ENCODE peak calls at places on chromosomes 4 and X, in four cellular contexts. Y is heart right ventricle, R is choroid plexus epithelial cell, G is pancreas. Q is an unnamed sample.

GRCh38 chr4:94530073-94530472 is 78.3 kb downstream of the PDLIM5 start:
- DNase-seq in Y (no peak), R (no peak), G (no peak), Q (no peak)

GRCh38 chr4:154946113-154946512 is 165.0 kb downstream of the RBM46 start:
- DNase-seq in Y (no peak), R (no peak), G (no peak), Q (no peak)

GRCh38 chrX:1109580-1110119 is 102.8 kb downstream of the CRLF2 start:
- DNase-seq in Y (no peak), R (no peak), G (no peak), Q (no peak)

GRCh38 chr4:142656178-142656577 is 189.9 kb downstream of the INPP4B start:
- DNase-seq in Y (no peak), R (peak), G (no peak), Q (peak)

GRCh38 chr4:38069271-38069760 is 109.1 kb downstream of the PTTG2 start:
- DNase-seq in Y (no peak), R (peak), G (peak), Q (peak)

GRCh38 chrX:45840411-45840950 is 639.8 kb upstream of the DIPK2B start:
- DNase-seq in Y (no peak), R (no peak), G (no peak), Q (no peak)

GRCh38 chr4:40289366-40290188 is 45.6 kb upstream of the CHRNA9 start:
- DNase-seq in Y (no peak), R (peak), G (no peak), Q (peak)

GRCh38 chrX:37302569-37302968 is 46.6 kb upstream of the PRRG1 start:
- DNase-seq in Y (peak), R (peak), G (peak), Q (peak)

GRCh38 chrX:132737743-132738142 is 220.7 kb downstream of the HS6ST2 start:
- DNase-seq in Y (no peak), R (no peak), G (peak), Q (peak)

GRCh38 chr4:38091636-38092035 is 131.4 kb downstream of the PTTG2 start:
- DNase-seq in Y (no peak), R (peak), G (no peak), Q (peak)

GRCh38 chrX:68697465-68698125 is 50.1 kb downstream of the STARD8 start:
- DNase-seq in Y (no peak), R (no peak), G (no peak), Q (no peak)

GRCh38 chrX:68696267-68696666 is 48.8 kb downstream of the STARD8 start:
- DNase-seq in Y (no peak), R (no peak), G (no peak), Q (no peak)

GRCh38 chrX:68699960-68700746 is 52.7 kb downstream of the STARD8 start:
- DNase-seq in Y (no peak), R (no peak), G (no peak), Q (peak)

GRCh38 chrX:68697036-68697435 is 49.6 kb downstream of the STARD8 start:
- DNase-seq in Y (no peak), R (no peak), G (no peak), Q (no peak)

GRCh38 chrX:68698955-68699354 is 51.5 kb downstream of the STARD8 start:
- DNase-seq in Y (no peak), R (no peak), G (peak), Q (no peak)
- TF ChIP-seq CTCF in Y (no peak), R (no peak), G (no peak), Q (no peak)

GRCh38 chr4:171812377-171813194 is 618 bp upstream of the GALNTL6 start:
- DNase-seq in Y (no peak), R (peak), G (no peak), Q (no peak)
- H3K4me3 ChIP-seq in Y (peak), R (peak), G (peak), Q (peak)

GRCh38 chr4:63717384-63717783 is 691.9 kb downstream of the TECRL start:
- DNase-seq in Y (no peak), R (peak), G (no peak), Q (no peak)
- TF ChIP-seq CTCF in Y (no peak), R (no peak), G (no peak), Q (no peak)

DNA sequence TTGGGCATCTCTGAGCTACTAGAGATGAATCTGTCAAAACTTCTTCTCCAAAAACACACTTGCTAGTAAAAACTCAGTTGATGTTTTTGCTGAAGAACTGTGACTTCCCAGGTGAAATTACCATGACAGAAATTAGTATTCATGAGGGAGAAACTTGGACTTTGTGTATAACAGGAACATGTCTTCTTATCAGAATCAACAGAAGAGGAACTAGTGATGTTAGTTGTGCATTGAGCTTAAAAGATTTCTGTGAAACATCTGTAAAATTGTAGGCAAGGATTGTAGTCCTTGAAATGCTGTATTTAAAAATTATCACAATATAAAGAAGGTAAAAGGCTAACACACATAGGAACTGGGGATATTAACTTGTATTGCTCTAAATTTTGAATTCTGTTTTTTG is 11.3 kb downstream of the FAM241A start:
- DNase-seq in Y (no peak), R (no peak), G (no peak), Q (no peak)
- H3K4me3 ChIP-seq in Y (no peak), R (no peak), G (no peak), Q (no peak)

DNA sequence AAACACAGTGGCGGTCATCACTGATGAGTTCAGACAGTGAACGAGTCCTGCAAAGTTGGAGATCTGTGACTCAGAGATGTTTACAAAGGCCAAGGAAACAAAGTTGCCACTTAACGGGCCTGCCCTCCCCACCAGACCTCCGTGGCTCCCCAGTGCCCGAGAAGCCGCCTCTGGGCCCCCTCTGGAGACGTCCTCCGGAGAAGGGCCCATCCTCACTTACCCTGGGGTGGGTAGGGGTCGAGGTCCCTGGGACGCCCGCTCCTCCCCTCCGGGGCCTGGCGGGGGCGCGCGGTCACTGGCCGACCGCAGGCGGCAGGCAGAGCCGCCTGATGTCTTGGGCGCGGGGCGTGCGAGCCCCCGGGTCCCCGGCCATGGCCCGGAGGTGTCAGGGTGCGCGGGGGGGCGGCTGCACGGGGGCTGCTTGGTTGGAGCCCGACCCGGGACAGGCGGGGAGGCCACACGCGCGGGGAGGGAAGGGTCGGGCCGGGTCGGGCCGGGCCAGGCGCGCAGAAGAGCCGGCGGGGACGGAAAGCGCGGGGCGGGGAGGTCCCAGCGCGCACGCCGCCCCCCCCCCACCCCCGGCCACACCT is 590 bp downstream of the DHRSX start:
- DNase-seq in Y (peak), R (peak), G (no peak), Q (peak)
- TF ChIP-seq CTCF in Y (no peak), R (no peak), G (no peak), Q (no peak)

DNA sequence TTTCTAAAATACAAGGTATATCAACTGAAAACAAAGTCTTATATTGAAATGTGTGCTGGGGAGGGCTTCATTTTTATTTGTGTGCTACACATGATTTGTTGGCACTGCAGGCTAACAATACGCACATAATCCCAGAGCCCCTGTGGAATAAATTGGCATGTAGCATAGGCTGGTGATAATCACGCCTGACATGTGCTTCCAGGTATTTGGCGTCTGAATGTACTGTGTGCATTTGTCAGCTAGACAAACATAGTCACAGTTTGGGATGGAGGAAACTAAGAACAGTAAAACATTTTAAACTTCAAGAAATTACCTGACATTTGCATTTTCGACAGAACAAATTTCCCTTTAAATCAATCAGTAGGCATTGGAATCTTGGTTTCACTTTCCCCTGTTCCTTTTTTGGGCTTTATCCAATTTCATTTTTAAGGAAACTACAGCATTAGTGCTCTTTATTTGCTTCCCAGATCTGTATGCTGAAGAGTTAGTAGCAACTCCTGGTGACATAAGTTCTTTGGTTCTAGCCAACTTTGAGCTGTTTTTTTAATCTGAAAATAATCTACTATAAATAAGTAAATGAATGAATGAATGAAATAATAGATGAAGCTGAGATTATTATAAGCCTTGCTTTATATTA is 472.3 kb downstream of the PDHA2 start:
- DNase-seq in Y (no peak), R (peak), G (no peak), Q (no peak)
- H3K4me3 ChIP-seq in Y (peak), R (no peak), G (no peak), Q (no peak)

DNA sequence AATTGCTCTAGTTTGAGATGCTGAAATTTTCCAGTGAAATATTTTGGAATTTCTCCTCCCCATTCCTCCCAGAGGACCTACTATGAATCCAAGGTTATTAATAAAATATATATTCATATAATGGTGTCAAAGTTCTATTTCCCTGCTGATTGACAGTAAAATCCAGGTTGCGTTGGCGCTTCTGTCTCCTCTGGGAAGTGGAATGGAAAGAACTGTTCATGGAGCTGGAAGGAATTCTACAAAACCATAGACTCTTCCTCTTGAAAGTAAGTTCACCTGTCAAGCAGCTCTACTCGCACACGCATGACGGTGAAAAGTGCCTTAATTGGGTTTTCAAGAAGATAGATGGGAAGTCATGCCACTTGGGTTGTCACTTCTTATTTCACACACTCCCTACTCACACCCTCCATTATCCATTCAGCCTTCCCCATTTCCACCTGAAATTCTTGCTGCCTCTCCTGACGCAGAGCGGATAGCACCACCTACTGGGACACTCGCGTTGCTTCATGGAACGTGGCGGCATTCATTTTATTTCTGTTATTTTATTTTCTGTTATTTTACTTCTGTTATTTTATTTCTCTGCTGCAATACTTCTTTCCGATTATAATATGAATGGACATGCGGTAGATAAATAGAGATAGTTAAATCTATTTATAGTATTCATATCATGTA is 351.5 kb downstream of the NLGN4X start:
- DNase-seq in Y (no peak), R (no peak), G (peak), Q (peak)
- TF ChIP-seq CTCF in Y (no peak), R (peak), G (peak), Q (peak)

DNA sequence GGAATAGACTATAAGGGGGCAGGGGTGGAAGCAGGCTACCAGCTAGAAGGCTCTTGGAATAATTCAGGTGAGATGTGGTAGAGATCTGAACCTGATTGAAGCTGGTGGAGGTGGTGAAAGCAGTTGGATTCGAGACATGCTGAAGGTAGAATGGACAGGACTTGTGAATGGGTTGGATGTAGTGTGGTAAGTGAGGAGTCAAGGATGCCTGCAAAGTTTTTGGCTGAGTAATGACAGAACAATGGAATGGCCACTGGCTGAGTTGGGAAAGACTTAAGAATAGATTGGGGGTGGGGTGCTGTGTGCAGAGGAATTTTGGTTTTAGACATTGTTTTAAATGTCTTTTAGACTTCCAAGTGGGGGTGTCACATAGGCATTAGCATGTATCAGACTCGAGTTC is 33.5 kb downstream of the HPF1 start:
- DNase-seq in Y (no peak), R (peak), G (no peak), Q (peak)
- H3K4me3 ChIP-seq in Y (no peak), R (no peak), G (no peak), Q (no peak)

GRCh38 chr4:2262944-2263250 is 988 bp upstream of the MXD4 start:
- DNase-seq in Y (no peak), R (no peak), G (no peak), Q (no peak)

GRCh38 chr4:2261853-2262144 is at the start of gene MXD4:
- DNase-seq in Y (no peak), R (no peak), G (no peak), Q (no peak)

GRCh38 chr4:2261110-2261852 is 628 bp downstream of the MXD4 start:
- DNase-seq in Y (peak), R (peak), G (peak), Q (peak)

GRCh38 chr4:2263701-2264321 is 1.9 kb upstream of the MXD4 start:
- DNase-seq in Y (no peak), R (no peak), G (no peak), Q (no peak)

GRCh38 chr4:2262145-2262943 is 435 bp upstream of the MXD4 start:
- DNase-seq in Y (peak), R (peak), G (peak), Q (peak)
- TF ChIP-seq CTCF in Y (no peak), R (no peak), G (no peak), Q (no peak)

GRCh38 chr4:48906283-48907173 is at the start of gene OCIAD2:
- DNase-seq in Y (peak), R (peak), G (peak), Q (no peak)

GRCh38 chr4:48904101-48904500 is 2.5 kb downstream of the OCIAD2 start:
- DNase-seq in Y (no peak), R (no peak), G (no peak), Q (no peak)

GRCh38 chr4:48902266-48902665 is 4.3 kb downstream of the OCIAD2 start:
- DNase-seq in Y (no peak), R (peak), G (no peak), Q (peak)

GRCh38 chr4:48905363-48906015 is 1.1 kb downstream of the OCIAD2 start:
- DNase-seq in Y (no peak), R (peak), G (peak), Q (peak)

DNA sequence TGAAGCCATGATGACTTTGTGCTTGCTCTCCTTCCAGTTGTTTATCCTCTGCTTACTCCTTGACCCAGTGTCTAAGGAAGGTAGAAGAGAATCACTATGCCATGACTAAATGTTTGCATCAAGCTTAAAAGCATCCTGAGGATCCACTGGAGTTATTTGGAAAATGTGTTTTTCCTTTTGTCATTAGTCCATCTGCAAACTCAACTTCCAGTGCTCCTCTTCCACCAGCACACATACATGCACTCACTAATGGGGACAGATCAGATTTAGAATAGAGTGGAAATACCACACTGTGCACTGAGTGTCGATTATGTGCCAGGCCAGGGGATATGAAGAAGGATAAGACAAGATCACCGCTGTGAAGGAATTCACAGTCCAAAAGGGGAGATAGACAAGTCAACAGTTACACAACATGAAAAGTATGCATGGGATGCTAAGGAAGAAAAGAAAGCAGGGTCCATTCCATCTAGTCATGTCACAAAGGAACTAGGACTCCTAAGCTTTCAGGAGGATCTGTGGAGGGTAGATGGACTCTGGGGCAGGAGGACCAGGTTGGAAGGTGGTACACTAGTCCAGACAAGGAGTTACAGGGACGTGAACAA is 1.9 kb downstream of the OCIAD2 start:
- DNase-seq in Y (no peak), R (peak), G (no peak), Q (no peak)
- H3K4me3 ChIP-seq in Y (no peak), R (no peak), G (no peak), Q (no peak)

Q was measured in fibroblast of mammary gland.